ENCODE peak calls at places on chromosomes 7 and 10, in ten cellular contexts. Y, R, K, Q, M, P, C, G, W and A are unnamed samples. For H3K4me1, the result is how much of the 10 kb centered on the place peaks cover.

GRCh38 chr10:14880201-14880600 is 1.5 kb downstream of the SUV39H2 start:
- DNase-seq in C (peak), W (peak), M (no peak), Q (no peak), K (no peak), G (no peak), Y (no peak), P (no peak), R (no peak), A (no peak)

GRCh38 chr7:119283353-119283752 is 989.6 kb upstream of the KCND2 start:
- DNase-seq in Y (no peak), G (no peak), M (no peak), Q (no peak), W (no peak), C (no peak), K (no peak), R (no peak), P (no peak), A (no peak)

GRCh38 chr7:116030626-116031276 is at the start of gene TFEC:
- DNase-seq in G (no peak), P (peak), Q (no peak), M (no peak), R (no peak), Y (no peak), C (peak), W (peak), K (no peak), A (no peak)

GRCh38 chr10:23433710-23434109 is 5.2 kb upstream of the OTUD1 start:
- DNase-seq in C (no peak), M (no peak), Y (no peak), R (no peak), P (no peak), W (no peak), Q (no peak), K (no peak), G (no peak), A (no peak)

GRCh38 chr10:114271779-114272167 is 32.7 kb downstream of the VWA2 start:
- DNase-seq in Q (no peak), P (peak), W (peak), Y (peak), C (peak), K (no peak), R (no peak), M (peak), G (no peak), A (peak)

GRCh38 chr10:85224366-85224960 is 896.1 kb downstream of the CCSER2 start:
- DNase-seq in M (no peak), R (no peak), P (no peak), K (no peak), Q (no peak), Y (no peak), G (no peak), W (no peak), C (no peak), A (no peak)

GRCh38 chr7:98354511-98355249 is 46.2 kb downstream of the BAIAP2L1 start:
- DNase-seq in W (peak), R (no peak), G (no peak), C (peak), M (no peak), Y (peak), K (peak), Q (peak), P (peak), A (no peak)

GRCh38 chr7:89334785-89335184 is 539.2 kb upstream of the TEX47 start:
- DNase-seq in W (no peak), Q (no peak), P (no peak), G (no peak), M (no peak), R (no peak), K (no peak), C (no peak), Y (no peak), A (no peak)

GRCh38 chr7:37920619-37921339 is at the start of gene EPDR1:
- DNase-seq in R (peak), M (peak), Q (no peak), C (peak), P (no peak), W (peak), K (peak), G (peak), Y (peak), A (peak)

GRCh38 chr10:30594077-30594476 is 35.5 kb downstream of the LYZL2 start:
- DNase-seq in Q (no peak), W (no peak), G (no peak), R (no peak), K (no peak), P (no peak), M (no peak), Y (no peak), C (no peak), A (no peak)

GRCh38 chr7:44197487-44197886 is 3.3 kb upstream of the YKT6 start:
- DNase-seq in Q (peak), Y (no peak), R (no peak), M (no peak), C (no peak), W (no peak), G (no peak), P (no peak), K (no peak), A (no peak)

GRCh38 chr7:132359746-132360145 is 216.5 kb downstream of the PLXNA4 start:
- DNase-seq in Y (no peak), C (no peak), K (no peak), Q (no peak), M (no peak), W (no peak), P (no peak), R (no peak), G (no peak), A (no peak)

GRCh38 chr10:102408728-102409603 is 9.6 kb downstream of the PSD start:
- DNase-seq in C (no peak), R (peak), G (peak), P (peak), Q (no peak), M (no peak), W (peak), Y (no peak), K (no peak), A (no peak)

GRCh38 chr7:24572421-24573007 is 738 bp upstream of the PALS2 start:
- DNase-seq in Q (peak), K (peak), R (peak), C (peak), M (peak), W (peak), G (no peak), P (peak), Y (peak), A (peak)

GRCh38 chr10:43375401-43376020 is 4.1 kb downstream of the FXYD4 start:
- DNase-seq in Q (peak), G (no peak), M (no peak), K (no peak), C (no peak), R (no peak), P (no peak), Y (no peak), W (no peak), A (no peak)

GRCh38 chr7:115230882-115231508 is 309.1 kb downstream of the MDFIC start:
- DNase-seq in Y (peak), R (no peak), P (peak), G (no peak), K (no peak), Q (no peak), W (peak), C (peak), M (no peak), A (no peak)

GRCh38 chr10:8213735-8214134 is 159.2 kb downstream of the GATA3 start:
- DNase-seq in M (no peak), K (no peak), R (no peak), Q (no peak), G (no peak), Y (no peak), W (no peak), P (no peak), C (no peak), A (no peak)

GRCh38 chr7:143229054-143229790 is 7.4 kb downstream of the TAS2R40 start:
- DNase-seq in C (no peak), P (no peak), G (peak), Y (no peak), R (no peak), W (no peak), M (no peak), Q (no peak), K (no peak), A (no peak)

GRCh38 chr10:116838143-116838725 is 11.1 kb upstream of the ENO4 start:
- DNase-seq in W (no peak), Q (no peak), C (no peak), Y (no peak), R (no peak), K (no peak), P (no peak), G (no peak), M (no peak), A (no peak)

GRCh38 chr7:92754756-92755581 is 81.4 kb downstream of the CDK6 start:
- DNase-seq in K (no peak), Y (no peak), W (peak), G (no peak), M (no peak), R (no peak), C (no peak), P (no peak), Q (no peak), A (no peak)

GRCh38 chr7:149440222-149440621 is 20.6 kb downstream of the ZNF777 start:
- DNase-seq in G (no peak), Y (no peak), W (no peak), Q (no peak), P (peak), R (no peak), C (no peak), M (no peak), K (no peak), A (no peak)

GRCh38 chr7:38129579-38129978 is 48.5 kb upstream of the STARD3NL start:
- DNase-seq in Y (no peak), Q (no peak), K (no peak), P (no peak), R (no peak), M (no peak), G (no peak), C (no peak), W (no peak), A (no peak)

GRCh38 chr10:60732240-60733188 is 45.8 kb upstream of the CDK1 start:
- DNase-seq in M (no peak), C (peak), P (no peak), K (peak), G (peak), W (no peak), Y (no peak), Q (peak), R (no peak), A (peak)

GRCh38 chr10:102269017-102269416 is 23.7 kb downstream of the GBF1 start:
- DNase-seq in G (no peak), W (no peak), P (no peak), R (no peak), M (no peak), K (no peak), C (no peak), Q (no peak), Y (no peak), A (no peak)

GRCh38 chr10:31770307-31770902 is 158.2 kb downstream of the ARHGAP12 start:
- DNase-seq in Y (peak), R (peak), K (no peak), M (no peak), G (peak), P (no peak), C (no peak), W (no peak), Q (no peak), A (peak)

GRCh38 chr10:80279146-80279545 is 10.3 kb downstream of the MAT1A start:
- DNase-seq in M (no peak), Q (no peak), G (no peak), W (no peak), Y (no peak), R (no peak), C (no peak), K (no peak), P (no peak), A (no peak)

GRCh38 chr7:143073556-143073955 is 21.4 kb downstream of the OR6V1 start:
- DNase-seq in R (no peak), C (no peak), G (no peak), K (no peak), M (no peak), Q (no peak), W (no peak), P (no peak), Y (no peak), A (no peak)

GRCh38 chr7:40329601-40330153 is 194.9 kb downstream of the SUGCT start:
- DNase-seq in G (peak), M (no peak), W (peak), Y (peak), K (no peak), Q (no peak), R (no peak), C (peak), P (peak), A (no peak)

GRCh38 chr7:123283373-123283772 is 83.6 kb upstream of the SLC13A1 start:
- DNase-seq in K (no peak), Y (no peak), R (no peak), M (no peak), Q (no peak), W (no peak), P (no peak), G (no peak), C (no peak), A (no peak)

GRCh38 chr10:17910144-17910789 is 41.5 kb upstream of the SLC39A12 start:
- DNase-seq in C (peak), Q (peak), M (no peak), R (no peak), G (peak), K (peak), Y (peak), P (peak), W (peak), A (no peak)

GRCh38 chr10:29150010-29150409 is 138.9 kb upstream of the LYZL1 start:
- DNase-seq in M (no peak), G (peak), K (no peak), C (no peak), P (no peak), W (peak), Q (no peak), R (no peak), Y (no peak), A (no peak)

GRCh38 chr7:122802211-122802833 is 83.9 kb downstream of the CADPS2 start:
- DNase-seq in Q (no peak), C (no peak), W (no peak), K (peak), R (no peak), G (no peak), P (no peak), M (no peak), Y (no peak), A (no peak)

GRCh38 chr10:121559321-121559720 is 38.9 kb downstream of the FGFR2 start:
- DNase-seq in W (no peak), C (no peak), R (no peak), Q (no peak), Y (no peak), K (no peak), P (no peak), G (peak), M (no peak), A (no peak)

GRCh38 chr10:70458329-70459060 is 17.0 kb upstream of the NODAL start:
- DNase-seq in P (peak), Q (no peak), K (peak), Y (no peak), C (peak), R (no peak), M (peak), W (peak), G (peak), A (peak)

GRCh38 chr10:43594944-43595589 is 11.2 kb upstream of the ZNF485 start:
- DNase-seq in R (no peak), Q (no peak), Y (no peak), G (no peak), P (peak), W (peak), C (no peak), M (no peak), K (no peak), A (no peak)

GRCh38 chr10:88901206-88901605 is 21.2 kb downstream of the STAMBPL1 start:
- DNase-seq in C (no peak), W (no peak), P (no peak), M (no peak), K (no peak), Y (no peak), R (no peak), Q (no peak), G (no peak), A (no peak)

GRCh38 chr7:135238112-135238744 is 4.6 kb downstream of the STRA8 start:
- DNase-seq in R (no peak), C (no peak), K (no peak), M (no peak), Y (peak), P (no peak), Q (no peak), G (no peak), W (no peak), A (no peak)
- TF ChIP-seq CTCF in R (no peak), C (peak), K (no peak), M (no peak), Y (peak), P (peak), Q (peak), G (peak), W (peak), A (peak)

GRCh38 chr7:66930341-66930740 is 9.3 kb downstream of the TMEM248 start:
- DNase-seq in R (no peak), C (peak), Y (no peak), W (peak), P (peak), M (no peak), G (peak), K (no peak), Q (peak), A (no peak)

GRCh38 chr7:66927348-66927948 is 6.4 kb downstream of the TMEM248 start:
- DNase-seq in P (no peak), G (no peak), R (no peak), W (no peak), C (no peak), M (no peak), Y (no peak), K (no peak), Q (no peak), A (no peak)

GRCh38 chr7:66928388-66928787 is 7.4 kb downstream of the TMEM248 start:
- DNase-seq in R (no peak), G (no peak), P (no peak), K (no peak), Y (no peak), C (no peak), M (peak), Q (no peak), W (no peak), A (no peak)

GRCh38 chr7:66929935-66930334 is 8.9 kb downstream of the TMEM248 start:
- DNase-seq in G (no peak), C (no peak), R (no peak), Q (no peak), W (no peak), K (no peak), Y (no peak), M (no peak), P (no peak), A (no peak)

GRCh38 chr7:66929170-66929569 is 8.1 kb downstream of the TMEM248 start:
- DNase-seq in P (no peak), R (no peak), M (no peak), Q (no peak), K (no peak), Y (no peak), G (no peak), W (no peak), C (no peak), A (no peak)
- H3K4me1 ChIP-seq in P (under half), R (under half), M (under half), Q (under half), K (under half), Y (under half), G (under half), W (under half), C (under half), A (under half)

GRCh38 chr10:111037868-111038267 is 39.0 kb upstream of the ADRA2A start:
- DNase-seq in P (no peak), W (no peak), M (no peak), K (no peak), R (no peak), C (no peak), Q (no peak), Y (peak), G (no peak), A (no peak)
- TF ChIP-seq CTCF in P (no peak), W (no peak), M (no peak), K (no peak), R (no peak), C (peak), Q (no peak), Y (no peak), G (peak), A (no peak)

DNA sequence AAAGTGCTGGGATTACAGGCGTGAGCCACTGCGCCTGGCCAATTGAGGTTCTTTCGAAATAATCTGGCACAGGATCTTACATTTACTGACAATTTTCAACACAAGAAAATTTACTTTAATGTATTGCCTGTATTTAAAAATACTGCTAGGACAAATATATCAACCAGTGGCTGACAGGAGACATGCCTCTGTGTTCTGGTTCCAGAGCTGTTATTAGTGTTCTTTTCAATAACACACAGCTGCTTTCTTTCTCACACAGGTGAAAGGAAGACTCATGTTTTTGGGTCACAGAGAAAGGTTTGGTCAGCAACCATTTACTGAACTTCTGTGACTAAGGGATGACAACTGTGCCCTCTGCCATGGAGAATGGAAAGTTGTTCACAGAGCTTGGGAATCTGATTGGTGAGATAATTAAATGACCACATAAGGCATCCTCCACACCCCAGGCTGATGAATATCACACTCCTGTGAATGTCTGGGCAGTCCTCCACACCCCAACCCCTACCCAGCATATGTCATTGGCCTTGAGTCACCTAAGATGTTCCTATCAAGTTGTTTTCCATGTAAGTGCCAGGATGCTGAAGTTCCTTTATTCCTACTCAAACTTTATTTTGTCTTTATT is 180.1 kb downstream of the RAPGEF5 start:
- DNase-seq in P (no peak), C (peak), G (no peak), Q (no peak), Y (no peak), K (no peak), M (no peak), R (no peak), W (no peak), A (no peak)
- H3K4me1 ChIP-seq in P (under half), C (under half), G (under half), Q (under half), Y (under half), K (under half), M (under half), R (under half), W (under half), A (under half)

DNA sequence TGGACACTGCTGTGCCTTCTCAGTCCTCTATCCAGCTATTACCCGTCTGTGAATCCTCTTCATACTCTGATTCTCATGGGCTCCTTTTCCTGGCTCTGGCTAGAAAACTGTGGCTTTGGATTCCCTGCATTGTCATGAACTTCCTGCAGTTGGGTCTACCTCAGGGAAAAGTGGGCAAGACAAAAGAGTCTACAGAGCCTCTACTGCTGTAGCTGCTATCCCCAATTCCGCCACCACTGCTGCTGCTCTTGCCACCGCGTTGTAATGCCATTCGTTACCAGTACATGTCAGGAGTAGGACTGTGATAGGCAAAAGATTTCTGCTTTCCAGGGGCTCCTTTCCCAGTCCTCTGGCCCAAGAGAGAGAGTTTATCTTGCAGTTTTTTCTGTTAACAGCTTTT is 23.9 kb upstream of the PPP1R17 start:
- DNase-seq in Q (no peak), W (no peak), K (no peak), C (no peak), R (no peak), Y (peak), P (no peak), G (peak), M (no peak), A (no peak)
- TF ChIP-seq CTCF in Q (peak), W (no peak), K (no peak), C (no peak), R (no peak), Y (no peak), P (no peak), G (peak), M (no peak), A (no peak)

GRCh38 chr10:124705021-124705740 is 39.0 kb downstream of the FAM53B start:
- DNase-seq in W (no peak), Y (no peak), R (no peak), Q (no peak), M (no peak), G (no peak), P (no peak), C (no peak), K (no peak), A (no peak)

GRCh38 chr10:124704428-124704805 is 39.8 kb downstream of the FAM53B start:
- DNase-seq in P (no peak), W (no peak), Y (no peak), K (no peak), M (no peak), G (no peak), Q (no peak), R (no peak), C (no peak), A (no peak)

GRCh38 chr10:124701881-124702656 is 42.1 kb downstream of the FAM53B start:
- DNase-seq in Y (no peak), P (peak), C (no peak), K (no peak), G (no peak), M (peak), W (peak), Q (no peak), R (no peak), A (peak)

GRCh38 chr10:124703372-124703771 is 40.8 kb downstream of the FAM53B start:
- DNase-seq in C (no peak), P (no peak), Q (no peak), R (no peak), G (no peak), M (no peak), K (no peak), Y (no peak), W (no peak), A (no peak)

GRCh38 chr10:124703778-124704427 is 40.3 kb downstream of the FAM53B start:
- DNase-seq in M (peak), C (no peak), K (no peak), Y (no peak), W (no peak), Q (no peak), P (no peak), G (no peak), R (no peak), A (peak)
- H3K4me1 ChIP-seq in M (under half), C (under half), K (under half), Y (under half), W (under half), Q (under half), P (under half), G (under half), R (half or more), A (half or more)